ENCODE peak calls at places on chromosomes 7 and 10, in seven cellular contexts. One of them, this sample, is unnamed.

GRCh38 chr10:89793649-89794254 is 92.4 kb downstream of the KIF20B start:
- DNase-seq in stimulated activated CD4-positive, alpha-beta T cell treated with anti-CD3 and anti-CD28 coated beads, Interleukin-1b, Interleukin-23, amount 100 ng/mL, for 4 hours: peak; percentile 31
- DNase-seq in ovary: no peak
- DNase-seq in progenitor cell of endocrine pancreas: peak; percentile 19
- DNase-seq in neuronal stem cell: peak; percentile 65
- DNase-seq in CD8-positive, alpha-beta memory T cell: no peak
- DNase-seq in colonic mucosa: peak; percentile 31
- DNase-seq in this sample: no peak

GRCh38 chr7:149125189-149125863 is 798 bp downstream of the ZNF425 start:
- DNase-seq in stimulated activated CD4-positive, alpha-beta T cell treated with anti-CD3 and anti-CD28 coated beads, Interleukin-1b, Interleukin-23, amount 100 ng/mL, for 4 hours: no peak
- DNase-seq in ovary: no peak
- DNase-seq in progenitor cell of endocrine pancreas: no peak
- DNase-seq in neuronal stem cell: no peak
- DNase-seq in CD8-positive, alpha-beta memory T cell: no peak
- DNase-seq in colonic mucosa: no peak
- DNase-seq in this sample: no peak

GRCh38 chr7:43591551-43592180 is 8.8 kb downstream of the STK17A start:
- DNase-seq in stimulated activated CD4-positive, alpha-beta T cell treated with anti-CD3 and anti-CD28 coated beads, Interleukin-1b, Interleukin-23, amount 100 ng/mL, for 4 hours: no peak
- DNase-seq in ovary: no peak
- DNase-seq in progenitor cell of endocrine pancreas: no peak
- DNase-seq in neuronal stem cell: no peak
- DNase-seq in CD8-positive, alpha-beta memory T cell: no peak
- DNase-seq in colonic mucosa: no peak
- DNase-seq in this sample: no peak

GRCh38 chr10:110137142-110137545 is 70.3 kb upstream of the MXI1 start:
- DNase-seq in stimulated activated CD4-positive, alpha-beta T cell treated with anti-CD3 and anti-CD28 coated beads, Interleukin-1b, Interleukin-23, amount 100 ng/mL, for 4 hours: no peak
- DNase-seq in ovary: no peak
- DNase-seq in progenitor cell of endocrine pancreas: no peak
- DNase-seq in neuronal stem cell: peak; percentile 48
- DNase-seq in CD8-positive, alpha-beta memory T cell: no peak
- DNase-seq in colonic mucosa: no peak
- DNase-seq in this sample: no peak

GRCh38 chr10:47033541-47034270 is 122.5 kb downstream of the PTPN20 start:
- DNase-seq in stimulated activated CD4-positive, alpha-beta T cell treated with anti-CD3 and anti-CD28 coated beads, Interleukin-1b, Interleukin-23, amount 100 ng/mL, for 4 hours: no peak
- DNase-seq in ovary: no peak
- DNase-seq in progenitor cell of endocrine pancreas: no peak
- DNase-seq in neuronal stem cell: no peak
- DNase-seq in CD8-positive, alpha-beta memory T cell: no peak
- DNase-seq in colonic mucosa: no peak
- DNase-seq in this sample: no peak

GRCh38 chr7:36272567-36273269 is 116.9 kb upstream of the ANLN start:
- DNase-seq in stimulated activated CD4-positive, alpha-beta T cell treated with anti-CD3 and anti-CD28 coated beads, Interleukin-1b, Interleukin-23, amount 100 ng/mL, for 4 hours: no peak
- DNase-seq in ovary: no peak
- DNase-seq in progenitor cell of endocrine pancreas: peak; percentile 70
- DNase-seq in neuronal stem cell: no peak
- DNase-seq in CD8-positive, alpha-beta memory T cell: no peak
- DNase-seq in colonic mucosa: no peak
- DNase-seq in this sample: no peak

GRCh38 chr10:78211476-78212110 is 177.9 kb downstream of the RPS24 start:
- DNase-seq in stimulated activated CD4-positive, alpha-beta T cell treated with anti-CD3 and anti-CD28 coated beads, Interleukin-1b, Interleukin-23, amount 100 ng/mL, for 4 hours: no peak
- DNase-seq in ovary: peak; percentile 52
- DNase-seq in progenitor cell of endocrine pancreas: no peak
- DNase-seq in neuronal stem cell: peak; percentile 35
- DNase-seq in CD8-positive, alpha-beta memory T cell: no peak
- DNase-seq in colonic mucosa: no peak
- DNase-seq in this sample: no peak

GRCh38 chr7:98772242-98772603 is 97.6 kb downstream of the TMEM130 start:
- DNase-seq in stimulated activated CD4-positive, alpha-beta T cell treated with anti-CD3 and anti-CD28 coated beads, Interleukin-1b, Interleukin-23, amount 100 ng/mL, for 4 hours: no peak
- DNase-seq in ovary: no peak
- DNase-seq in progenitor cell of endocrine pancreas: no peak
- DNase-seq in neuronal stem cell: no peak
- DNase-seq in CD8-positive, alpha-beta memory T cell: no peak
- DNase-seq in colonic mucosa: no peak
- DNase-seq in this sample: no peak

GRCh38 chr7:156650042-156650441 is 9.5 kb downstream of the RNF32 start:
- DNase-seq in stimulated activated CD4-positive, alpha-beta T cell treated with anti-CD3 and anti-CD28 coated beads, Interleukin-1b, Interleukin-23, amount 100 ng/mL, for 4 hours: no peak
- DNase-seq in ovary: no peak
- DNase-seq in progenitor cell of endocrine pancreas: no peak
- DNase-seq in neuronal stem cell: no peak
- DNase-seq in CD8-positive, alpha-beta memory T cell: no peak
- DNase-seq in colonic mucosa: peak; percentile 45
- DNase-seq in this sample: no peak

GRCh38 chr10:17171131-17171530 is 30.3 kb downstream of the TRDMT1 start:
- DNase-seq in stimulated activated CD4-positive, alpha-beta T cell treated with anti-CD3 and anti-CD28 coated beads, Interleukin-1b, Interleukin-23, amount 100 ng/mL, for 4 hours: no peak
- DNase-seq in ovary: peak; percentile 20
- DNase-seq in progenitor cell of endocrine pancreas: no peak
- DNase-seq in neuronal stem cell: peak; percentile 12
- DNase-seq in CD8-positive, alpha-beta memory T cell: no peak
- DNase-seq in colonic mucosa: no peak
- DNase-seq in this sample: no peak

GRCh38 chr7:72234086-72234485 is 178.1 kb downstream of the CALN1 start:
- DNase-seq in stimulated activated CD4-positive, alpha-beta T cell treated with anti-CD3 and anti-CD28 coated beads, Interleukin-1b, Interleukin-23, amount 100 ng/mL, for 4 hours: no peak
- DNase-seq in ovary: no peak
- DNase-seq in progenitor cell of endocrine pancreas: no peak
- DNase-seq in neuronal stem cell: no peak
- DNase-seq in CD8-positive, alpha-beta memory T cell: no peak
- DNase-seq in colonic mucosa: no peak
- DNase-seq in this sample: no peak

GRCh38 chr10:123560301-123561144 is 105.6 kb upstream of the GPR26 start:
- DNase-seq in stimulated activated CD4-positive, alpha-beta T cell treated with anti-CD3 and anti-CD28 coated beads, Interleukin-1b, Interleukin-23, amount 100 ng/mL, for 4 hours: no peak
- DNase-seq in ovary: no peak
- DNase-seq in progenitor cell of endocrine pancreas: no peak
- DNase-seq in neuronal stem cell: no peak
- DNase-seq in CD8-positive, alpha-beta memory T cell: no peak
- DNase-seq in colonic mucosa: peak; percentile 6
- DNase-seq in this sample: no peak

GRCh38 chr7:116578526-116578925 is 53.7 kb downstream of the CAV1 start:
- DNase-seq in stimulated activated CD4-positive, alpha-beta T cell treated with anti-CD3 and anti-CD28 coated beads, Interleukin-1b, Interleukin-23, amount 100 ng/mL, for 4 hours: no peak
- DNase-seq in ovary: no peak
- DNase-seq in progenitor cell of endocrine pancreas: no peak
- DNase-seq in neuronal stem cell: no peak
- DNase-seq in CD8-positive, alpha-beta memory T cell: no peak
- DNase-seq in colonic mucosa: no peak
- DNase-seq in this sample: no peak

GRCh38 chr10:24574161-24574560 is 149.5 kb downstream of the ARHGAP21 start:
- DNase-seq in stimulated activated CD4-positive, alpha-beta T cell treated with anti-CD3 and anti-CD28 coated beads, Interleukin-1b, Interleukin-23, amount 100 ng/mL, for 4 hours: no peak
- DNase-seq in ovary: no peak
- DNase-seq in progenitor cell of endocrine pancreas: no peak
- DNase-seq in neuronal stem cell: no peak
- DNase-seq in CD8-positive, alpha-beta memory T cell: no peak
- DNase-seq in colonic mucosa: no peak
- DNase-seq in this sample: no peak

GRCh38 chr10:77455538-77455937 is 182.1 kb downstream of the KCNMA1 start:
- DNase-seq in stimulated activated CD4-positive, alpha-beta T cell treated with anti-CD3 and anti-CD28 coated beads, Interleukin-1b, Interleukin-23, amount 100 ng/mL, for 4 hours: no peak
- DNase-seq in ovary: no peak
- DNase-seq in progenitor cell of endocrine pancreas: no peak
- DNase-seq in neuronal stem cell: no peak
- DNase-seq in CD8-positive, alpha-beta memory T cell: no peak
- DNase-seq in colonic mucosa: no peak
- DNase-seq in this sample: no peak

GRCh38 chr7:29987083-29987482 is 2.5 kb downstream of the SCRN1 start:
- DNase-seq in stimulated activated CD4-positive, alpha-beta T cell treated with anti-CD3 and anti-CD28 coated beads, Interleukin-1b, Interleukin-23, amount 100 ng/mL, for 4 hours: no peak
- DNase-seq in ovary: no peak
- DNase-seq in progenitor cell of endocrine pancreas: no peak
- DNase-seq in neuronal stem cell: no peak
- DNase-seq in CD8-positive, alpha-beta memory T cell: no peak
- DNase-seq in colonic mucosa: no peak
- DNase-seq in this sample: no peak

GRCh38 chr7:151847681-151848081 is 29.2 kb downstream of the PRKAG2 start:
- DNase-seq in stimulated activated CD4-positive, alpha-beta T cell treated with anti-CD3 and anti-CD28 coated beads, Interleukin-1b, Interleukin-23, amount 100 ng/mL, for 4 hours: no peak
- DNase-seq in ovary: no peak
- DNase-seq in progenitor cell of endocrine pancreas: no peak
- DNase-seq in neuronal stem cell: no peak
- DNase-seq in CD8-positive, alpha-beta memory T cell: no peak
- DNase-seq in colonic mucosa: no peak
- DNase-seq in this sample: no peak

GRCh38 chr7:74625446-74625845 is 32.1 kb upstream of the GTF2I start:
- DNase-seq in stimulated activated CD4-positive, alpha-beta T cell treated with anti-CD3 and anti-CD28 coated beads, Interleukin-1b, Interleukin-23, amount 100 ng/mL, for 4 hours: no peak
- DNase-seq in ovary: no peak
- DNase-seq in progenitor cell of endocrine pancreas: no peak
- DNase-seq in neuronal stem cell: no peak
- DNase-seq in CD8-positive, alpha-beta memory T cell: no peak
- DNase-seq in colonic mucosa: no peak
- DNase-seq in this sample: no peak

GRCh38 chr10:299969-300368 is 164.7 kb downstream of the ZMYND11 start:
- DNase-seq in stimulated activated CD4-positive, alpha-beta T cell treated with anti-CD3 and anti-CD28 coated beads, Interleukin-1b, Interleukin-23, amount 100 ng/mL, for 4 hours: no peak
- DNase-seq in ovary: no peak
- DNase-seq in progenitor cell of endocrine pancreas: no peak
- DNase-seq in neuronal stem cell: no peak
- DNase-seq in CD8-positive, alpha-beta memory T cell: no peak
- DNase-seq in colonic mucosa: no peak
- DNase-seq in this sample: no peak

GRCh38 chr10:103451871-103452713 is at the start of gene CALHM2:
- DNase-seq in stimulated activated CD4-positive, alpha-beta T cell treated with anti-CD3 and anti-CD28 coated beads, Interleukin-1b, Interleukin-23, amount 100 ng/mL, for 4 hours: peak; percentile 34
- DNase-seq in ovary: peak; percentile 74
- DNase-seq in progenitor cell of endocrine pancreas: no peak
- DNase-seq in neuronal stem cell: peak; percentile 43
- DNase-seq in CD8-positive, alpha-beta memory T cell: peak; percentile 66
- DNase-seq in colonic mucosa: peak; percentile 68
- DNase-seq in this sample: peak; percentile 82

GRCh38 chr7:112889268-112889667 is 99.1 kb upstream of the TMEM168 start:
- DNase-seq in stimulated activated CD4-positive, alpha-beta T cell treated with anti-CD3 and anti-CD28 coated beads, Interleukin-1b, Interleukin-23, amount 100 ng/mL, for 4 hours: no peak
- DNase-seq in ovary: no peak
- DNase-seq in progenitor cell of endocrine pancreas: no peak
- DNase-seq in neuronal stem cell: no peak
- DNase-seq in CD8-positive, alpha-beta memory T cell: no peak
- DNase-seq in colonic mucosa: no peak
- DNase-seq in this sample: no peak

GRCh38 chr10:132817701-132818211 is 31.8 kb upstream of the NKX6-2 start:
- DNase-seq in stimulated activated CD4-positive, alpha-beta T cell treated with anti-CD3 and anti-CD28 coated beads, Interleukin-1b, Interleukin-23, amount 100 ng/mL, for 4 hours: no peak
- DNase-seq in ovary: no peak
- DNase-seq in progenitor cell of endocrine pancreas: no peak
- DNase-seq in neuronal stem cell: no peak
- DNase-seq in CD8-positive, alpha-beta memory T cell: no peak
- DNase-seq in colonic mucosa: no peak
- DNase-seq in this sample: no peak

GRCh38 chr10:113029055-113029440 is 79.0 kb downstream of the TCF7L2 start:
- DNase-seq in stimulated activated CD4-positive, alpha-beta T cell treated with anti-CD3 and anti-CD28 coated beads, Interleukin-1b, Interleukin-23, amount 100 ng/mL, for 4 hours: no peak
- DNase-seq in ovary: no peak
- DNase-seq in progenitor cell of endocrine pancreas: no peak
- DNase-seq in neuronal stem cell: no peak
- DNase-seq in CD8-positive, alpha-beta memory T cell: no peak
- DNase-seq in colonic mucosa: no peak
- DNase-seq in this sample: no peak

GRCh38 chr7:55409474-55410225 is 44.5 kb downstream of the LANCL2 start:
- DNase-seq in stimulated activated CD4-positive, alpha-beta T cell treated with anti-CD3 and anti-CD28 coated beads, Interleukin-1b, Interleukin-23, amount 100 ng/mL, for 4 hours: no peak
- DNase-seq in ovary: no peak
- DNase-seq in progenitor cell of endocrine pancreas: no peak
- DNase-seq in neuronal stem cell: no peak
- DNase-seq in CD8-positive, alpha-beta memory T cell: no peak
- DNase-seq in colonic mucosa: peak; percentile 38
- DNase-seq in this sample: no peak

GRCh38 chr7:111113263-111114017 is 22.5 kb downstream of the LRRN3 start:
- DNase-seq in stimulated activated CD4-positive, alpha-beta T cell treated with anti-CD3 and anti-CD28 coated beads, Interleukin-1b, Interleukin-23, amount 100 ng/mL, for 4 hours: no peak
- DNase-seq in ovary: no peak
- DNase-seq in progenitor cell of endocrine pancreas: no peak
- DNase-seq in neuronal stem cell: no peak
- DNase-seq in CD8-positive, alpha-beta memory T cell: no peak
- DNase-seq in colonic mucosa: no peak
- DNase-seq in this sample: no peak